ENCODE peak calls at places on chromosomes 1 and 21, in five cellular contexts. U, L, O, Y and E are unnamed samples.

GRCh38 chr1:190022709-190023108 is 455.0 kb downstream of the BRINP3 start:
- DNase-seq in U (no peak), L (no peak), O (no peak), Y (no peak), E (peak)

GRCh38 chr21:33198346-33199135 is 31.2 kb upstream of the IFNAR2 start:
- DNase-seq in U (no peak), L (no peak), O (no peak), Y (no peak), E (peak)

GRCh38 chr1:248521856-248522255 is 14.0 kb downstream of the OR2G6 start:
- DNase-seq in U (no peak), L (no peak), O (no peak), Y (no peak), E (no peak)

GRCh38 chr1:166910396-166910994 is 34.4 kb upstream of the TADA1 start:
- DNase-seq in U (peak), L (peak), O (peak), Y (peak), E (peak)

GRCh38 chr1:177311111-177311510 is 140.4 kb downstream of the BRINP2 start:
- DNase-seq in U (no peak), L (peak), O (no peak), Y (no peak), E (no peak)

GRCh38 chr1:69497847-69498246 is 69.9 kb upstream of the LRRC7 start:
- DNase-seq in U (no peak), L (no peak), O (no peak), Y (peak), E (no peak)

GRCh38 chr21:32412162-32412997 is at the start of gene EVA1C:
- DNase-seq in U (peak), L (no peak), O (no peak), Y (peak), E (peak)

GRCh38 chr1:227793948-227794812 is 21.3 kb upstream of the PRSS38 start:
- DNase-seq in U (peak), L (peak), O (peak), Y (peak), E (peak)

GRCh38 chr1:217105432-217105831 is 382.2 kb upstream of the ESRRG start:
- DNase-seq in U (no peak), L (no peak), O (no peak), Y (no peak), E (no peak)

GRCh38 chr1:212291505-212292134 is 6.4 kb downstream of the PPP2R5A start:
- DNase-seq in U (no peak), L (peak), O (peak), Y (peak), E (peak)

GRCh38 chr1:87240661-87241285 is 87.9 kb upstream of the LMO4 start:
- DNase-seq in U (no peak), L (no peak), O (no peak), Y (no peak), E (no peak)

GRCh38 chr1:10765304-10765703 is 31.1 kb downstream of the CASZ1 start:
- DNase-seq in U (no peak), L (no peak), O (no peak), Y (no peak), E (no peak)

GRCh38 chr1:223299553-223299952 is 64.4 kb downstream of the SUSD4 start:
- DNase-seq in U (no peak), L (no peak), O (no peak), Y (no peak), E (no peak)
- H3K18ac ChIP-seq in U (no peak), L (no peak), O (no peak), Y (no peak), E (no peak)

GRCh38 chr1:183686228-183686627 is 33.1 kb upstream of the APOBEC4 start:
- DNase-seq in U (no peak), L (no peak), O (no peak), Y (no peak), E (no peak)
- H3K18ac ChIP-seq in U (no peak), L (no peak), O (no peak), Y (no peak), E (no peak)

DNA sequence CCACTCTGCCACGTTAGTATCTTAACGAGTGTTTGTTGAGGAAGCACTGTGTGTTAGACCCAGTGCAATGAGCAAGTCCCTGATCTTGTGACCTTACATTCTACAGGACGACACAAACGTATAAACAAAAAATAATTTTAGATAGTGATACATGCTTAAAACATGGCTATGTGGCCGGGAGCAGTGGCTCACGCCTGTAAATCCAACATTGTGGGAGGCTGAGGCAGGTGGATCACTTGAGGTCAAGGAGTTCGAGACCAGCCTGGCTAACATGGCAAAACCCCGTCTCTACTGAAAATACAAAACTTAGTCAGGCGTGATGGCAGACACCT is 19.6 kb downstream of the MTX1 start:
- DNase-seq in U (no peak), L (no peak), O (no peak), Y (no peak), E (peak)
- H3K18ac ChIP-seq in U (peak), L (peak), O (no peak), Y (peak), E (peak)

DNA sequence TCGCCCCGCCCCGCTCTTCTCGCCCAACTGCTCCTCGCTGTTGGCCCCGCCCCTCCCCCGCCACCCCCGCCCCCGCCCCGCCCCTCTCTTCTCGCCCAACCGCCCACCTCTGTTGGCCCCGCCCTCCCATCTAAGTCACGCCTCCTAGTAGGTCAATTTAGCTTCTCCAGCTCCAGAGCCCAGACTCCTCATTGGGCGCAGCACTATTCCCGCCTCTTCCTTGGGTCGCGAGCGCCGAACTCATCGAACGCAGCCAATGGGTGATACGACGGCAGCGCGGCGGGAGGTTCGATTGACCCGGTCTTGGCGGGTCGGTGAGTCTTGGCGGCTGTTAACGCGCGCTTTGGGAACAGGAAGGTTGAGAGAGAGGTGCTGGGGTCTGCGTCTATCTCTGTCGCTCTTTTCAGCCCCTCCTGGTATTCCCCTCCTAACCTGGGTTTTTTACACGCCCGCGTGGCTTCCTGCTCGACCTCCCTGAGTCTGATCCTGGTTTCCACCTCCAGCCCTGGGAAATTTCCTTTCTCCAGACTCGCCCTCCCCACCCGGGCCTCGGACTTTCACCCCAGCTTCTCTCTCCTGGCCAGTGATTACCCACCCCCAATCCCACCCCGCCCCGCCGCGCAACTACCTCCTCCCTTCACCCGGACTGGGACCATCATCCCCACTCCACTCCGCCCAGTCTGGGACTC is at the start of gene RAD54L:
- DNase-seq in U (peak), L (peak), O (peak), Y (peak), E (peak)
- H3K18ac ChIP-seq in U (peak), L (peak), O (no peak), Y (peak), E (peak)

DNA sequence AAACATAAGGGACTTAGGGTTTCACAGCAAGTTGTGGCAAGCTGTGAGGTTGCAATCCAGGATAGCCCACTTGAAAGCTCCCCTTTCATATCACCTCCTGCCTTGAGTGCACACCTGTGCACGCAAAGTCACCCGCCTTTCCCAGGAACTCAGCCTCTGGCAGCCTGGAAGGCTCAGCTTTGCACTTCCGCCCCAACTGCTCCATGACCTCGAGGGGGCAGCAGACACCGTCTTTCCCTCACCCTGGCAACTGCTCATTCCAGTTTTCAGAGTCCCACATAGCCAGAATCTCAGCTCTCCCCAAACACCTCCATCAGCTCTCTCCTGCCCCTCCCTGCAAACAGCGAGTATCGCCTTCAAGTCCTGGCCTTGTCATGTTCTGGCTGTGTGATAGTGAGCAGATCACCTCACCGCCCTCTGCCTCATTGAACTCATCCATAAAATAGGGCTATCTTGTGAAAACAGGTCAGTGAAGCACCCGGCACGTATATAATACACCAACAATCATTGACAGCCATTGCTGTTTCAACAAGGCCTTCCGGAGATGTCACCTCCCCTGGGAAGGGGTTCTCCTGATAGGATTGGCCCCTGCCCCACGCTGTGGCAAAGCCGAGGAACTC is 32.2 kb upstream of the EPB41 start:
- DNase-seq in U (peak), L (peak), O (peak), Y (peak), E (peak)
- H3K18ac ChIP-seq in U (no peak), L (peak), O (no peak), Y (no peak), E (no peak)

GRCh38 chr1:67723126-67723525 is 38.1 kb downstream of the GADD45A start:
- DNase-seq in U (no peak), L (no peak), O (no peak), Y (no peak), E (no peak)

GRCh38 chr1:67726224-67726623 is 41.2 kb downstream of the GADD45A start:
- DNase-seq in U (no peak), L (no peak), O (no peak), Y (no peak), E (peak)

GRCh38 chr1:67723620-67724019 is 38.6 kb downstream of the GADD45A start:
- DNase-seq in U (no peak), L (no peak), O (no peak), Y (no peak), E (peak)

GRCh38 chr1:67722292-67722944 is 37.4 kb downstream of the GADD45A start:
- DNase-seq in U (no peak), L (no peak), O (no peak), Y (peak), E (peak)

GRCh38 chr1:67724928-67725560 is 40.0 kb downstream of the GADD45A start:
- DNase-seq in U (no peak), L (no peak), O (peak), Y (no peak), E (peak)
- H3K18ac ChIP-seq in U (no peak), L (no peak), O (no peak), Y (no peak), E (peak)